ENCODE peak calls at places on chromosomes 12 and 14, in four cellular contexts. R is breast epithelium, A is K562, Y is prostate gland. U is an unnamed sample.

GRCh38 chr14:75821828-75822521 is 159.8 kb downstream of the TGFB3 start:
- DNase-seq in R (no peak), A (no peak), Y (no peak), U (no peak)

GRCh38 chr12:132622437-132623071 is 4.0 kb downstream of the P2RX2 start:
- DNase-seq in R (no peak), A (no peak), Y (no peak), U (no peak)

GRCh38 chr14:77124345-77125274 is 17.0 kb downstream of the ZDHHC22 start:
- DNase-seq in R (no peak), A (peak; percentile 55), Y (peak; percentile 37), U (peak; percentile 94)

GRCh38 chr12:95083938-95084337 is 10.5 kb upstream of the NR2C1 start:
- DNase-seq in R (no peak), A (no peak), Y (no peak), U (no peak)

GRCh38 chr14:30875788-30876053 is 1.4 kb downstream of the COCH start:
- DNase-seq in R (no peak), A (no peak), Y (no peak), U (no peak)

GRCh38 chr14:76924363-76925151 is 98.3 kb downstream of the LRRC74A start:
- DNase-seq in R (no peak), A (no peak), Y (no peak), U (no peak)

GRCh38 chr12:126784328-126784921 is 1482.5 kb upstream of the TMEM132C start:
- DNase-seq in R (no peak), A (peak; percentile 55), Y (no peak), U (no peak)

GRCh38 chr12:109716512-109717389 is 3.1 kb downstream of the FAM222A start:
- DNase-seq in R (peak; percentile 48), A (no peak), Y (peak; percentile 30), U (no peak)

GRCh38 chr14:76257111-76257803 is 105.5 kb downstream of the GPATCH2L start:
- DNase-seq in R (no peak), A (peak; percentile 77), Y (no peak), U (no peak)

GRCh38 chr12:39619660-39620433 is at the start of gene ABCD2:
- DNase-seq in R (peak; percentile 26), A (peak; percentile 45), Y (peak; percentile 7), U (no peak)

GRCh38 chr12:64008596-64008995 is 164.1 kb downstream of the SRGAP1 start:
- DNase-seq in R (no peak), A (no peak), Y (no peak), U (no peak)

GRCh38 chr14:90551733-90552464 is 155.1 kb downstream of the CALM1 start:
- DNase-seq in R (peak; percentile 59), A (no peak), Y (no peak), U (no peak)

GRCh38 chr14:64209428-64210165 is 84.6 kb downstream of the ESR2 start:
- DNase-seq in R (no peak), A (no peak), Y (no peak), U (peak; percentile 77)

GRCh38 chr14:104309657-104310369 is 171.4 kb downstream of the KIF26A start:
- DNase-seq in R (no peak), A (no peak), Y (no peak), U (peak; percentile 20)

GRCh38 chr12:119949145-119949544 is 39.9 kb upstream of the BICDL1 start:
- DNase-seq in R (no peak), A (no peak), Y (no peak), U (peak; percentile 39)

GRCh38 chr12:4866288-4866687 is 43.4 kb upstream of the KCNA1 start:
- DNase-seq in R (no peak), A (no peak), Y (no peak), U (no peak)

GRCh38 chr12:114916124-114916523 is 232.1 kb upstream of the TBX3 start:
- DNase-seq in R (no peak), A (no peak), Y (no peak), U (no peak)

GRCh38 chr14:89767861-89768268 is 186.7 kb downstream of the EFCAB11 start:
- DNase-seq in R (no peak), A (peak; percentile 6), Y (no peak), U (no peak)

GRCh38 chr14:78798757-78799156 is 628.6 kb downstream of the NRXN3 start:
- DNase-seq in R (no peak), A (no peak), Y (no peak), U (no peak)

GRCh38 chr12:14810953-14811483 is 3.0 kb downstream of the SMCO3 start:
- DNase-seq in R (no peak), A (peak; percentile 10), Y (peak; percentile 13), U (peak; percentile 24)

GRCh38 chr12:131088701-131089525 is 135.2 kb downstream of the ADGRD1 start:
- DNase-seq in R (no peak), A (no peak), Y (no peak), U (peak; percentile 12)

GRCh38 chr12:68474467-68475204 is 136.1 kb upstream of the RAP1B start:
- DNase-seq in R (no peak), A (peak; percentile 31), Y (no peak), U (no peak)

GRCh38 chr12:122560138-122560537 is 33.1 kb downstream of the KNTC1 start:
- DNase-seq in R (no peak), A (no peak), Y (no peak), U (no peak)

GRCh38 chr12:53159195-53159834 is 21.2 kb upstream of the ZNF740 start:
- DNase-seq in R (peak; percentile 75), A (peak; percentile 90), Y (peak; percentile 82), U (no peak)

GRCh38 chr12:52087961-52088820 is 8.7 kb downstream of the SMIM41 start:
- DNase-seq in R (peak; percentile 6), A (no peak), Y (no peak), U (peak; percentile 31)

GRCh38 chr14:33556382-33557121 is 394.3 kb downstream of the EGLN3 start:
- DNase-seq in R (no peak), A (no peak), Y (no peak), U (no peak)

GRCh38 chr12:128056299-128056885 is 210.6 kb upstream of the TMEM132C start:
- DNase-seq in R (no peak), A (no peak), Y (no peak), U (no peak)

GRCh38 chr12:79885956-79886490 is 48.9 kb downstream of the PPP1R12A start:
- DNase-seq in R (no peak), A (no peak), Y (no peak), U (no peak)

GRCh38 chr12:30278401-30278800 is 417.3 kb downstream of the IPO8 start:
- DNase-seq in R (no peak), A (no peak), Y (no peak), U (no peak)

GRCh38 chr12:104930388-104931326 is 27.4 kb downstream of the SLC41A2 start:
- DNase-seq in R (no peak), A (no peak), Y (no peak), U (no peak)

GRCh38 chr14:78170203-78170602 is at the start of gene NRXN3:
- DNase-seq in R (no peak), A (no peak), Y (no peak), U (no peak)

GRCh38 chr12:86711716-86712115 is 455.5 kb upstream of the MGAT4C start:
- DNase-seq in R (no peak), A (no peak), Y (no peak), U (no peak)

GRCh38 chr12:4994622-4995021 is 49.1 kb upstream of the KCNA5 start:
- DNase-seq in R (no peak), A (no peak), Y (no peak), U (no peak)

GRCh38 chr14:68977741-68978549 is 1.2 kb downstream of the ACTN1 start:
- DNase-seq in R (peak; percentile 93), A (peak; percentile 43), Y (peak; percentile 68), U (peak; percentile 85)

GRCh38 chr12:109606261-109607028 is 32.9 kb downstream of the MVK start:
- DNase-seq in R (no peak), A (peak; percentile 20), Y (no peak), U (no peak)

GRCh38 chr14:67584931-67585330 is 15.1 kb downstream of the PIGH start:
- DNase-seq in R (no peak), A (no peak), Y (no peak), U (no peak)

GRCh38 chr12:106310687-106311086 is 8.2 kb downstream of the TCP11L2 start:
- DNase-seq in R (no peak), A (no peak), Y (no peak), U (no peak)

GRCh38 chr12:26648584-26648983 is 184.4 kb downstream of the ITPR2 start:
- DNase-seq in R (no peak), A (no peak), Y (no peak), U (no peak)

GRCh38 chr12:666766-667308 is 3.6 kb upstream of the NINJ2 start:
- DNase-seq in R (no peak), A (no peak), Y (no peak), U (no peak)
- H3K4me3 ChIP-seq in R (no peak overlapping the region), A (no peak overlapping the region), Y (no peak overlapping the region), U (no peak overlapping the region)

GRCh38 chr14:73463411-73463810 is 5.1 kb upstream of the NUMB start:
- DNase-seq in R (no peak), A (no peak), Y (no peak), U (peak; percentile 79)
- TF ChIP-seq POLR2AphosphoS5 in R (no peak), A (no peak), Y (no peak), U (peak; percentile 79)

DNA sequence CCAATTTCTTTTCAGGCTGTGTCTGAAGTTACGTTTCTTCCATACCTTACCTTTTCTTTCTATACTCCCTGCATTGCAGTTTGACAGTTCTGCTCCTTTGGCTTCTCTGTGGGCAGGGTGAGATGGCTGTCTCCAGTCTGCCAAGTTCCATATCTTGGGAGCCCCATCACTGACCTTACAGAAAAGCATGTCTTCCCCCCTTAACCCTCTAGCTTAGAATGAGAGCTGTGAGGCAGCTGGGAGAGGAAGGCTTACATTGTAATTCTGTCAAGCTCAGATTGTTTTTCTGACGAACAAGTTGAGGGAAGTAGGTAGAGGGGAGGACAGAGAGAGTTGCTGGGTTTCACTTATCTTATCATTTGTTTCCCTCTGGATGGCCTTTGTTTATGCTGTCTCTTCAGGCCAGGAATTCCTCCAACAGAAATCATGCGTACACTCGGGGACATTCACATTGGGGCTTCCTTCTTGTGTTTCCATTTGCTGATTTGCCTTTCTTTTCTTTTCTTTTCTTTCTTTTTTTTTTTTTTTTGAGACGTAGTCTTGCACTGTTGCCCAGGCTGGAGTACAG is 9.3 kb downstream of the DAAM1 start:
- DNase-seq in R (no peak), A (peak; percentile 40), Y (no peak), U (no peak)
- H3K4me3 ChIP-seq in R (no peak overlapping the region), A (no peak overlapping the region), Y (no peak overlapping the region), U (no peak overlapping the region)

DNA sequence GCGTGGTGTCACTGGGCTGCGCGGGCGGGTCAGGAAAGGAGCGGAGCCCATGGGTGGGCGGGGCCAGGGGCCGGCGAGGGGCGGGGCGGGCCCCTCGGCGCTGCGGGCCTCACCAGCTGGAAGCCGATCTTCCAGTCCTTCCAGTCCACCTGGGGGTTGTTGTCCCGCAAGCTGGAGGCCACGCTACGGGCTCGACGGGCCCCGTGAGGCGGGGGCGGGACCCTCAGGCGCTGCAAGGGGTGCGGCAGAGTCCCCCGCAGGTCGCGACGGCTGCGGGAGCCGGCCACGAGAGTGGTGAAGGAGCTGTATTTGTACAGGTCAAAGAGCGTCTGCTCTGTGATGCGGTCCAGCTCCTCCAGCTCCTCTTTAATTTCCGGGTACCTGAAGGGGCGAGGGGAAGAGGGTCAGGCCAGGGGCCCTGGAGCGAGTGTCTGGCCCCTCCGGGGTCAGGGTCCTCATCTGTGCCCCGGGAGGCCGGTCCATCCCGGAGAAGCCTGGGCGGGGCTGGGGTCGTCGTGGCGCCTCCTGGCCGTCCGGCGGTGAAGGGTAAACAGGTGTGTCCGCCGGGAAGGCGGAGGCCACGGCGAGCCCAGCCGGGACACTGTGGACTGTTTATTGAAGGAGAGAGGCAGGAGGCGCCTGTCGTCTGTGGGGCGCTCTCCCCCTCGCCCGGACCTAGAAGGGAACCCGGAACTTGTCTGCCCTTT is 11.9 kb downstream of the SCNN1A start:
- DNase-seq in R (no peak), A (peak; percentile 95), Y (peak; percentile 84), U (peak; percentile 94)
- TF ChIP-seq POLR2AphosphoS5 in R (peak; percentile 78), A (peak; percentile 37), Y (peak; percentile 78), U (peak; percentile 74)

U was measured in upper lobe of left lung.